ENCODE peak calls at places on chromosomes 3 and 15, in four cellular contexts. L, P, X and I are unnamed samples.
A peak's percentile ranks its signal among the peaks of the same experiment; 100 is the strongest.

GRCh38 chr3:165081183-165081582 is 2.9 kb upstream of the SI start:
- DNase-seq in X (no peak), L (no peak), P (no peak), I (no peak)

GRCh38 chr15:80841537-80841936 is 62.4 kb downstream of the CEMIP start:
- DNase-seq in X (peak; percentile 27), P (peak; percentile 74), L (no peak), I (no peak)

GRCh38 chr15:71657141-71657540 is 153.2 kb upstream of the NR2E3 start:
- DNase-seq in P (no peak), L (no peak), X (peak; percentile 42), I (no peak)

GRCh38 chr15:65413760-65414144 is 9.0 kb downstream of the IGDCC4 start:
- DNase-seq in P (no peak), L (no peak), X (no peak), I (peak; percentile 66)

GRCh38 chr3:183013074-183013473 is 32.7 kb upstream of the DCUN1D1 start:
- DNase-seq in L (no peak), P (no peak), X (no peak), I (no peak)

GRCh38 chr3:88059380-88060160 is 515 bp downstream of the ZNF654 start:
- DNase-seq in L (no peak), X (no peak), P (peak; percentile 18), I (no peak)

GRCh38 chr3:127718244-127718915 is 45.6 kb downstream of the ABTB1 start:
- DNase-seq in L (no peak), X (no peak), P (no peak), I (no peak)

GRCh38 chr3:139129892-139130291 is 85.2 kb upstream of the PRR23C start:
- DNase-seq in X (no peak), P (no peak), L (no peak), I (no peak)

GRCh38 chr15:23687143-23687470 is at the start of gene NDN:
- DNase-seq in X (no peak), P (peak; percentile 68), L (no peak), I (no peak)

GRCh38 chr15:72005483-72005882 is 112.5 kb downstream of the MYO9A start:
- DNase-seq in X (no peak), P (no peak), L (no peak), I (no peak)

GRCh38 chr3:191085091-191085490 is 114.0 kb upstream of the OSTN start:
- DNase-seq in X (no peak), P (no peak), L (no peak), I (no peak)

GRCh38 chr3:89238836-89239235 is 131.4 kb downstream of the EPHA3 start:
- DNase-seq in P (no peak), L (no peak), X (no peak), I (no peak)

GRCh38 chr15:87631093-87631492 is 625.4 kb downstream of the NTRK3 start:
- DNase-seq in P (no peak), X (no peak), L (no peak), I (no peak)

GRCh38 chr15:76060098-76060989 is 559 bp downstream of the TMEM266 start:
- DNase-seq in L (no peak), P (no peak), X (no peak), I (no peak)

GRCh38 chr3:58659051-58659675 is 7.4 kb downstream of the FAM3D start:
- DNase-seq in X (peak; percentile 33), P (peak; percentile 20), L (peak; percentile 24), I (no peak)

GRCh38 chr3:77045686-77046085 is 5.8 kb downstream of the ROBO2 start:
- DNase-seq in P (no peak), L (no peak), X (no peak), I (no peak)

GRCh38 chr3:186772886-186773417 is 10.4 kb upstream of the EIF4A2 start:
- DNase-seq in L (no peak), X (no peak), P (no peak), I (no peak)

GRCh38 chr15:49847436-49847835 is 226.6 kb downstream of the DTWD1 start:
- DNase-seq in X (no peak), L (no peak), P (no peak), I (no peak)

GRCh38 chr3:111936191-111936841 is 42.5 kb upstream of the ABHD10 start:
- DNase-seq in X (no peak), P (no peak), L (peak; percentile 60), I (no peak)

GRCh38 chr3:111668912-111669488 is 73.9 kb upstream of the ZBED2 start:
- DNase-seq in X (peak; percentile 50), P (peak; percentile 12), L (peak; percentile 47), I (peak; percentile 33)

GRCh38 chr15:58038426-58039106 is 26.9 kb downstream of the ALDH1A2 start:
- DNase-seq in X (no peak), L (no peak), P (no peak), I (no peak)

GRCh38 chr3:56899851-56900250 is 98.1 kb upstream of the ARHGEF3 start:
- DNase-seq in P (no peak), X (no peak), L (no peak), I (no peak)

GRCh38 chr3:48966876-48967361 is 23.1 kb upstream of the P4HTM start:
- DNase-seq in P (no peak), X (no peak), L (no peak), I (no peak)

DNA sequence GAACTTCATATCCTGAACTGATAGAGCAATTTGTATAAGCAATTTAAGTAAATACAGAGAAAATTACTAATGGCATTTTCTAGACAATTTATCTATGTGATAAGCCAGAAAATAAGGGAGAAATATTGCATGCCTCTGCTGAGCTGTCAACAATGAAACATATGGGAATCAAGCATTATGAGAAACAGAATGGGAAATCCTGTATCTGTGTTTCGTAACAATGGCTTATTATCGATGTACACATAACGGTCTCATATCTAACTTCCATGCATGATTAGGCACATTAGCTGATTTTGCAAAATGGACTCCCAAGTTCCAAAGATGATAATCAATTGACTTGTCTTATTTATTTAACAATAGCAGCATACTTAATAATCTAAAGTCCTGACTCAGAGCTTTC is 30.4 kb upstream of the KCNMB2 start:
- DNase-seq in L (no peak), P (no peak), X (no peak), I (no peak)
- TF ChIP-seq TCF7L2 in L (no peak), P (no peak), X (no peak), I (no peak)

GRCh38 chr3:194688207-194688711 is 2.6 kb downstream of the FAM43A start:
- DNase-seq in P (no peak), L (no peak), X (peak; percentile 38), I (no peak)

GRCh38 chr3:194690501-194691372 is 5.1 kb downstream of the FAM43A start:
- DNase-seq in P (no peak), L (no peak), X (peak; percentile 51), I (no peak)

GRCh38 chr3:194689493-194689901 is 3.8 kb downstream of the FAM43A start:
- DNase-seq in P (no peak), X (no peak), L (no peak), I (no peak)

GRCh38 chr3:194688946-194689345 is 3.3 kb downstream of the FAM43A start:
- DNase-seq in P (no peak), X (no peak), L (no peak), I (no peak)

GRCh38 chr3:194691481-194692281 is 6.0 kb downstream of the FAM43A start:
- DNase-seq in X (no peak), L (no peak), P (no peak), I (no peak)
- TF ChIP-seq POLR2AphosphoS5 in X (no peak), L (no peak), P (no peak), I (peak; percentile 29)

DNA sequence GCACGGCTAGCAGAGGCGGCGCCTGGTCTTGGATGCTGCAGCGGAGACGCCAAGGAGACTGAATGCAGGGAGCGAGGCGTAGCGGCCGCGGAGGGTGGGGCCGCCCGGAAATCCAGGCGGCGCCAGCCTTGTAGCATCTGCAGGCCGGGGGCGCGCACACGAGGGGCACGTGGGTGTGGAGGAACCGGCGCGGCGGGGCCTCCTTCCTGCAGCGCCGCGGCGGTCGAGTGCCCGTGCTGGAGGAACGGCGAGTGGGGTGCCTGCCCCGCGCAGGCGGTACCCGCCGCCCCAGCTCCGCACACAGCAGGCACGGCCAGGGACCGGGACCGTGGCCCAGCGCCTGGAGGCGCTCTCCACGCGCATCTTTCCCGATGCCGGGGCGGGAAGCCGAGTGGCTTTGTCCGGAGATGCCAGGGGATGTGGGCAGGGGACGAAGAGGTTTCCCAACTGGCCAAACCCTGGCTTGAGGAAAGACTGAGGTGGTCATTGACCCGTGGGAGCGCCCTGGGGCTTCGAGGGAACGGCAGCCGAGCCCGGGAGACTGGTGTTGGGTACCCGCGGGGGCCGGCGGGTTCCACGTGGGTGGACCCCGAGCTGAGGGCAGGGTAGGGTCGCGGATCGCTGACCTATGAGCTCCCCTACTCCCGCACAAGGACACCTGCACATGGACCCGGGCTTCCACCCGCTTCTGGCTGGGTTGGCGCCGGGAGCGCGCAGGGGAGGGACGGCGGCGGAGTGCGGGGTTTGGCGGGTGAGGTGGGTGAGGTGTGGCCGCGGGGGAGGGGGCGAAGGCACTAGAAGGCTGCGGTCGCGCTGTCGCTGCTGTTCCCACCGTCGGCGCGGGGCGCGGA is 246.4 kb upstream of the TOPAZ1 start:
- DNase-seq in P (no peak), L (no peak), X (no peak), I (no peak)
- TF ChIP-seq TCF7L2 in P (no peak), L (no peak), X (no peak), I (no peak)

DNA sequence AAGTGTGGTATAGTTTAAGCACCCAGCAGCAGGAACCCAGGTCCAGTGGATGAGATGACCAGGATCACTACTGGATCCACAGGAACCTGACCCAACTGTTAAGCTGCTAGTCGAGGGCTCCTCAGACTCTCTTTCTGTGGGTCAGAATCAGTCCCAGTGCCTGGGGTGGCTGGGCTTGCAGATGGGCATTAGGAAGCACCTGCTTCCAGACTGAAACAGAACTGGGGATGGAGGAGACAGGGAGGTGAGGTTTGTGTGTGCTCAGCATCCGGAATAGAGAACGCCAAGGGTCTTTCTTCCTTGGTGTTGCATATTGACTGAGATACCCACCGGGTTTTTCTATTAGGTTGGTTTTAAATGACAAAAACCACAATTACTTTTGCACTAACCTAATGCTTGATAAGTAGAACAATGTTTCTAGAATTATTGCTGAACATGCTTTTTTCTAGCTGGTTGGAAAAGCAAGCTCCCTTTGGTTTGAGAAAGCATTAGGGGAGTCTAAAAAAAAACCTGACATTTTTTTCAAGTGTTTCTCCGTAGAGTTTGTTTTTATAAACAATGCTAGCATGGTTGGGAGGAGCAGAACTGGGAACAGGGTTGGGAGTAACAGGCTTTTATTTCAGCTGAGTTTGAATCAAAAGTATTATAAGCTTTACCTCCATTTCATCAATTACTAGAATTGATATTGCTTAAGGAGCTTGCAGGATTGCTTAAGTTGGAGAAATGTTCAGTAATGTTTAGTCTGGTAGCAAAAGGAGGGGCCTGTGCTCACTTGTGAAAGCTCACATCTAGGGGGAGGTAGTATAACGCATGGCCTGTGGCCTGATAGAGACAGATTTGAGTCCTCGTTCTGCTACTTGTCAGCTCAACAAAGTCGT is 913 bp downstream of the ST3GAL6 start:
- DNase-seq in L (no peak), X (no peak), P (no peak), I (no peak)
- TF ChIP-seq POLR2AphosphoS5 in L (no peak), X (no peak), P (no peak), I (no peak)

DNA sequence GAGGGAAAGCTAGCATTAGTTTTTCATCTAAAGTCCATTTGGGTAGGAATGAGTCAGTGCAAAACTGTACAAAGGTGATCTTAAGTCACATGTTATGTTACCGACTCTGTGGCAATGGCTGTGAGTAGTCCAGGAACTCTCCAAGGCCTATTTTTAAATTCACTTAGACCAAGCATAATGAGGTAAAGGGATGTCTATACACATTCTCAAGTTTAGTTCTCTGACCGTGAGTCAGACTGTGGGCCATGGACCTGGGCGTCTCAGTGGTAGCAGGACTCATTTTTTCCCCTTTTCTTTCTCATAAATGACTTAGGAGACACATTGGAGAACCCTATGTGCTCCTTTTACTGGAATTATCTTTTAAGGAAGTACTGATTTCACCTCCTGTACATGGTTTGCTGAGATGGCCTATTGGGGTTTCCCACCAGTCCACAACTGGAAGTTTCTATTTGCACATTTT is 488.7 kb upstream of the TPRG1 start:
- DNase-seq in L (no peak), P (no peak), X (peak; percentile 6), I (peak; percentile 43)
- TF ChIP-seq TCF7L2 in L (no peak), P (no peak), X (no peak), I (no peak)